ENCODE peak calls at places on chromosome 6, in ten cellular contexts. M is CD8-positive, alpha-beta T cell; W is fibroblast of pulmonary artery; A is tibial nerve; H is choroid plexus epithelial cell; R is fibroblast of lung; L is lower lobe of right lung; Z is heart right ventricle; B is skeletal muscle cell; V is foreskin fibroblast. I is an unnamed sample.

GRCh38 chr6:123489589-123489988 is 147.2 kb downstream of the TRDN start:
- DNase-seq in V (no peak), W (peak; percentile 2), Z (no peak), H (no peak), A (no peak), R (no peak), B (no peak), M (no peak), L (no peak), I (no peak)

GRCh38 chr6:17907467-17908229 is 79.8 kb downstream of the KIF13A start:
- DNase-seq in Z (peak; percentile 47), W (peak; percentile 99), H (peak; percentile 97), R (peak; percentile 98), L (peak; percentile 68), B (peak; percentile 99), V (peak; percentile 99), M (no peak), A (peak; percentile 89), I (no peak)

GRCh38 chr6:161152904-161153662 is 120.8 kb downstream of the AGPAT4 start:
- DNase-seq in W (peak; percentile 17), Z (no peak), B (no peak), H (no peak), V (peak; percentile 51), R (no peak), M (no peak), L (no peak), A (no peak), I (no peak)

GRCh38 chr6:42722497-42722896 is at the start of gene PRPH2:
- DNase-seq in W (no peak), H (no peak), L (no peak), Z (no peak), V (no peak), M (no peak), B (no peak), A (no peak), R (no peak), I (no peak)

GRCh38 chr6:109512271-109512817 is 29.3 kb upstream of the ZBTB24 start:
- DNase-seq in R (peak; percentile 55), B (no peak), W (peak; percentile 55), M (no peak), H (no peak), Z (no peak), L (no peak), V (no peak), A (no peak), I (peak; percentile 38)

GRCh38 chr6:134216304-134217029 is 101.4 kb downstream of the SGK1 start:
- DNase-seq in Z (no peak), M (no peak), V (no peak), R (no peak), B (no peak), A (no peak), L (no peak), W (no peak), H (no peak), I (no peak)

GRCh38 chr6:166408936-166409755 is 26.4 kb upstream of the MPC1 start:
- DNase-seq in R (no peak), A (no peak), V (no peak), B (no peak), M (no peak), L (no peak), W (no peak), H (no peak), Z (no peak), I (no peak)

GRCh38 chr6:138520463-138520862 is 21.2 kb upstream of the NHSL1 start:
- DNase-seq in A (no peak), H (peak; percentile 52), L (no peak), R (no peak), V (peak; percentile 56), M (no peak), Z (no peak), W (peak; percentile 59), B (no peak), I (no peak)

GRCh38 chr6:150668882-150669476 is 69.3 kb downstream of the PLEKHG1 start:
- DNase-seq in H (peak; percentile 5), M (no peak), L (no peak), V (no peak), A (no peak), B (no peak), Z (no peak), W (no peak), R (peak; percentile 17), I (no peak)

GRCh38 chr6:135299256-135299655 is 118.1 kb downstream of the MYB start:
- DNase-seq in V (peak; percentile 22), M (no peak), A (no peak), L (no peak), R (peak; percentile 69), Z (no peak), W (peak; percentile 90), H (peak; percentile 88), B (peak; percentile 31), I (no peak)

GRCh38 chr6:5665173-5665572 is 341.6 kb downstream of the NRN1 start:
- DNase-seq in L (no peak), A (no peak), B (no peak), H (no peak), W (no peak), R (no peak), V (no peak), Z (no peak), M (peak; percentile 72), I (no peak)

GRCh38 chr6:94377835-94378234 is 958.5 kb upstream of the EPHA7 start:
- DNase-seq in M (no peak), L (no peak), B (no peak), R (no peak), A (no peak), Z (peak; percentile 5), H (no peak), V (no peak), W (no peak), I (no peak)

GRCh38 chr6:144737998-144738397 is 452.9 kb downstream of the UTRN start:
- DNase-seq in R (no peak), A (no peak), M (no peak), L (no peak), W (no peak), V (no peak), B (no peak), H (no peak), Z (no peak), I (no peak)

GRCh38 chr6:42604150-42604549 is 40.3 kb downstream of the UBR2 start:
- DNase-seq in H (peak; percentile 10), M (no peak), B (no peak), W (no peak), Z (no peak), R (no peak), L (no peak), A (no peak), V (peak; percentile 12), I (no peak)

GRCh38 chr6:149213829-149214228 is 103.7 kb upstream of the TAB2 start:
- DNase-seq in A (no peak), W (peak; percentile 25), Z (no peak), R (peak; percentile 78), M (no peak), B (no peak), L (no peak), H (peak; percentile 75), V (peak; percentile 23), I (no peak)

GRCh38 chr6:139523986-139524385 is 149.5 kb upstream of the CITED2 start:
- DNase-seq in M (no peak), V (no peak), Z (no peak), A (no peak), H (no peak), L (no peak), B (no peak), R (no peak), W (no peak), I (no peak)

DNA sequence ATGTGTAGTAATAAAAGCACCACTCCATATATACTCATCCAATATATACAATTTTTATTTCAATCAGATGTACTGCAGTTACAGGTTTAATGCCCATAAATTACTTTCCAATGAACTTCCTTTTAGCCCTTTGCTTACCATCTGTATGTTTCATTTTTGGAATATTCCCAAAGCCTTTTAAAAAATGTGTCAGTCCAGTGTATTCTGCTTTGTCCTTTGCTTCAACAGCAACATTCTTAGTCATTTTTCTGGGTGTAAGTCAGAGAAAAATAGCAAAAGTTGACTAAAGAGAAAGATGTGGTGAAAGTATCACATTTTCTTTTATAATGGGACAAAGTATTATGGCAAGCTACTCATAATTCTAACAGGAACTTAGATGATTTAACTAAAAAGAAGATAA is 15.2 kb downstream of the DSE start:
- DNase-seq in B (no peak), H (no peak), V (no peak), R (peak; percentile 58), A (no peak), Z (no peak), M (no peak), W (no peak), L (no peak), I (no peak)
- H3K4me3 ChIP-seq in B (no peak overlapping the region), H (no peak overlapping the region), V (no peak overlapping the region), R (no peak overlapping the region), A (no peak overlapping the region), Z (no peak overlapping the region), M (no peak overlapping the region), W (no peak overlapping the region), L (no peak overlapping the region), I (no peak overlapping the region)

GRCh38 chr6:107731422-107732319 is 92.4 kb downstream of the SCML4 start:
- DNase-seq in R (no peak), A (no peak), H (no peak), W (no peak), Z (no peak), V (no peak), L (no peak), M (peak; percentile 74), B (no peak), I (no peak)
- H3K4me3 ChIP-seq in R (no peak overlapping the region), A (peak overlapping the region; percentile 34), H (no peak overlapping the region), W (no peak overlapping the region), Z (no peak overlapping the region), V (no peak overlapping the region), L (peak overlapping the region; percentile 39), M (peak overlapping the region; percentile 85), B (no peak overlapping the region), I (no peak overlapping the region)

DNA sequence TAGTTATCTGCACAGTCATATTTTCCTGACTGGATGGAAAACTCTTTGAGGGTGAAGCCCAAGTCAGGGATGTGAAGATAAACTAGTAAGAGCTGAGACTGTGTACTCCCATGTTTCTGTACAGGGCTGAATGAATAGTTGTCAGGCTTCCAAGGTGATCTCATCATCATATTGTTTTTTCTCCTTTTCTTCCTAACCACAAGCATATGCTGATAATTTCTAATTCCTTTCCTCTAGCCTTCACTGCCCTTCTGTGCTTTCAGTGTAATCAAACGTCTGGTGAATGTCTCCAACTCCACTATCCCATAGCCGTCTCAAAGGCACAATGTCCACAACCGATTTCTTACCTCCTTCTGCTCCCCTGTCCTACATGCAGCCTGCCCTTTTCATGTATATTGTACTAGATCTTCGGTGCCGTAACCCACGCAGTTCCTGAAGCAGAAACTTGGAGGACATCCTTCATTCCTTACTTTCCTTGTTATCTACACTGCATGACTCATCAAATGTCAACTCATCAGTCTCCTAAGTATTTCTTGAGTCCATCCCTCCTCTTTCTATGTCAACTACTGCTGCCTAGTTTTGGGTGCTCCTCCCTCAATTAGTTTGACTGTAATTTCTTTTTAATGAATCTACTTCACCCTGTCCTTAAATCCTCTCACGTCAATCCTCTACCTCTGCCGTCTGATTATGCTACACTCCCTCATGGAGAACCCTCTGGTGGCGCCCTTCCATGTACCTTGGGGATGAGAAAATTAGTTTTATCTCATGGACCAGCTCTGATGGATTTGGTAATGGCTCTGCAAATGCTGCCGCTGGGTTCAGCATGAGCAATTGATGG is 21.9 kb downstream of the NCOA7 start:
- DNase-seq in W (peak; percentile 98), M (no peak), B (peak; percentile 87), L (no peak), Z (no peak), H (peak; percentile 97), V (peak; percentile 95), A (no peak), R (peak; percentile 99), I (no peak)
- H3K4me3 ChIP-seq in W (peak overlapping the region; percentile 41), M (no peak overlapping the region), B (peak overlapping the region; percentile 2), L (no peak overlapping the region), Z (no peak overlapping the region), H (peak overlapping the region; percentile 32), V (peak overlapping the region; percentile 34), A (no peak overlapping the region), R (peak overlapping the region; percentile 24), I (no peak overlapping the region)

GRCh38 chr6:53309059-53309896 is 39.5 kb downstream of the ELOVL5 start:
- DNase-seq in B (peak; percentile 73), W (peak; percentile 93), R (peak; percentile 69), L (no peak), A (no peak), V (peak; percentile 77), Z (no peak), M (peak; percentile 62), H (peak; percentile 70), I (peak; percentile 67)
- H3K4me3 ChIP-seq in B (no peak overlapping the region), W (no peak overlapping the region), R (no peak overlapping the region), L (no peak overlapping the region), A (no peak overlapping the region), V (no peak overlapping the region), Z (no peak overlapping the region), M (no peak overlapping the region), H (no peak overlapping the region), I (no peak overlapping the region)

I was measured in LNCaP clone FGC.